ENCODE peak calls at places on chromosomes 7 and 10, in five cellular contexts. One of them, this sample, is unnamed.
A peak's percentile ranks its signal among the peaks of the same experiment; 100 is the strongest.

GRCh38 chr7:36939816-36940215 is 215.5 kb upstream of the AOAH start:
- DNase-seq in fibroblast of lung: no peak
- DNase-seq in CD8-positive, alpha-beta memory T cell: no peak
- DNase-seq in cardiac septum: no peak
- DNase-seq in H9: no peak
- DNase-seq in this sample: no peak

GRCh38 chr7:77281780-77282478 is 82.3 kb upstream of the FGL2 start:
- DNase-seq in fibroblast of lung: no peak
- DNase-seq in CD8-positive, alpha-beta memory T cell: no peak
- DNase-seq in cardiac septum: no peak
- DNase-seq in H9: no peak
- DNase-seq in this sample: peak; percentile 86

GRCh38 chr10:32207544-32207943 is 139.4 kb downstream of the EPC1 start:
- DNase-seq in fibroblast of lung: peak; percentile 43
- DNase-seq in CD8-positive, alpha-beta memory T cell: peak; percentile 14
- DNase-seq in cardiac septum: no peak
- DNase-seq in H9: peak; percentile 54
- DNase-seq in this sample: peak; percentile 19

GRCh38 chr7:1692500-1693418 is 22.7 kb downstream of the ELFN1 start:
- DNase-seq in fibroblast of lung: no peak
- DNase-seq in CD8-positive, alpha-beta memory T cell: no peak
- DNase-seq in cardiac septum: peak; percentile 70
- DNase-seq in H9: peak; percentile 8
- DNase-seq in this sample: no peak

GRCh38 chr10:71371750-71372166 is 25.0 kb upstream of the CDH23 start:
- DNase-seq in fibroblast of lung: no peak
- DNase-seq in CD8-positive, alpha-beta memory T cell: no peak
- DNase-seq in cardiac septum: no peak
- DNase-seq in H9: no peak
- DNase-seq in this sample: no peak

GRCh38 chr7:4020086-4020485 is 662.0 kb upstream of the FOXK1 start:
- DNase-seq in fibroblast of lung: no peak
- DNase-seq in CD8-positive, alpha-beta memory T cell: no peak
- DNase-seq in cardiac septum: no peak
- DNase-seq in H9: no peak
- DNase-seq in this sample: no peak

GRCh38 chr7:46034056-46034768 is 113.1 kb upstream of the IGFBP3 start:
- DNase-seq in fibroblast of lung: peak; percentile 33
- DNase-seq in CD8-positive, alpha-beta memory T cell: no peak
- DNase-seq in cardiac septum: no peak
- DNase-seq in H9: no peak
- DNase-seq in this sample: no peak

GRCh38 chr10:28201666-28202400 is 101.0 kb downstream of the MPP7 start:
- DNase-seq in fibroblast of lung: peak; percentile 63
- DNase-seq in CD8-positive, alpha-beta memory T cell: no peak
- DNase-seq in cardiac septum: no peak
- DNase-seq in H9: no peak
- DNase-seq in this sample: no peak

GRCh38 chr7:87784424-87784823 is 91.7 kb downstream of the SLC25A40 start:
- DNase-seq in fibroblast of lung: peak; percentile 2
- DNase-seq in CD8-positive, alpha-beta memory T cell: no peak
- DNase-seq in cardiac septum: no peak
- DNase-seq in H9: no peak
- DNase-seq in this sample: no peak

GRCh38 chr7:27346531-27347260 is 104.1 kb downstream of the EVX1 start:
- DNase-seq in fibroblast of lung: peak; percentile 80
- DNase-seq in CD8-positive, alpha-beta memory T cell: no peak
- DNase-seq in cardiac septum: no peak
- DNase-seq in H9: peak; percentile 36
- DNase-seq in this sample: peak; percentile 46

GRCh38 chr7:22578048-22578770 is 78.2 kb upstream of the STEAP1B start:
- DNase-seq in fibroblast of lung: peak; percentile 85
- DNase-seq in CD8-positive, alpha-beta memory T cell: no peak
- DNase-seq in cardiac septum: no peak
- DNase-seq in H9: no peak
- DNase-seq in this sample: no peak

GRCh38 chr7:149884016-149884415 is 10.2 kb downstream of the ATP6V0E2 start:
- DNase-seq in fibroblast of lung: no peak
- DNase-seq in CD8-positive, alpha-beta memory T cell: no peak
- DNase-seq in cardiac septum: no peak
- DNase-seq in H9: peak; percentile 22
- DNase-seq in this sample: no peak

GRCh38 chr7:25659841-25660240 is 431.6 kb upstream of the NPVF start:
- DNase-seq in fibroblast of lung: no peak
- DNase-seq in CD8-positive, alpha-beta memory T cell: no peak
- DNase-seq in cardiac septum: no peak
- DNase-seq in H9: no peak
- DNase-seq in this sample: peak; percentile 59

GRCh38 chr7:67900456-67900855 is 903.8 kb downstream of the TYW1 start:
- DNase-seq in fibroblast of lung: no peak
- DNase-seq in CD8-positive, alpha-beta memory T cell: no peak
- DNase-seq in cardiac septum: no peak
- DNase-seq in H9: no peak
- DNase-seq in this sample: no peak

GRCh38 chr7:123154231-123154860 is 45.4 kb downstream of the SLC13A1 start:
- DNase-seq in fibroblast of lung: peak; percentile 81
- DNase-seq in CD8-positive, alpha-beta memory T cell: no peak
- DNase-seq in cardiac septum: peak; percentile 75
- DNase-seq in H9: peak; percentile 67
- DNase-seq in this sample: peak; percentile 72

GRCh38 chr10:59957975-59958374 is 51.6 kb upstream of the CCDC6 start:
- DNase-seq in fibroblast of lung: no peak
- DNase-seq in CD8-positive, alpha-beta memory T cell: no peak
- DNase-seq in cardiac septum: no peak
- DNase-seq in H9: no peak
- DNase-seq in this sample: no peak

This sample was measured in thyroid gland.